ENCODE peak calls at places on chromosomes 4 and X, in six cellular contexts. T is CD8-positive, alpha-beta T cell; B is activated T-cell treated with anti-CD3 and anti-CD28 coated beads for 24 hours; A is retina; L is NT2/D1; I is T1000. X is an unnamed sample.

GRCh38 chrX:153609917-153610833 is 11.2 kb upstream of the CCNQ start:
- DNase-seq in T (peak), B (peak), A (peak), L (peak), I (no peak), X (peak)

GRCh38 chr4:42339935-42340406 is 57.3 kb upstream of the SHISA3 start:
- DNase-seq in T (no peak), B (no peak), A (peak), L (no peak), I (no peak), X (no peak)

GRCh38 chrX:70434914-70435586 is 9.6 kb upstream of the DLG3 start:
- DNase-seq in T (no peak), B (no peak), A (no peak), L (no peak), I (peak), X (no peak)

GRCh38 chr4:6324999-6325790 is 55.5 kb downstream of the WFS1 start:
- DNase-seq in T (no peak), B (no peak), A (peak), L (no peak), I (no peak), X (peak)

GRCh38 chr4:177583000-177583399 is 140.8 kb upstream of the AGA start:
- DNase-seq in T (no peak), B (no peak), A (no peak), L (no peak), I (no peak), X (no peak)

GRCh38 chrX:104502460-104502859 is 63.5 kb upstream of the IL1RAPL2 start:
- DNase-seq in T (no peak), B (no peak), A (no peak), L (no peak), I (no peak), X (no peak)

GRCh38 chr4:156968479-156968984 is 3.1 kb downstream of the PDGFC start:
- DNase-seq in T (no peak), B (no peak), A (peak), L (peak), I (peak), X (peak)

GRCh38 chr4:105909699-105910340 is 14.5 kb downstream of the NPNT start:
- DNase-seq in T (no peak), B (no peak), A (no peak), L (no peak), I (no peak), X (no peak)

GRCh38 chr4:2060578-2061207 is 1.6 kb downstream of the NAT8L start:
- DNase-seq in T (no peak), B (no peak), A (peak), L (no peak), I (no peak), X (no peak)

GRCh38 chr4:54077812-54078211 is 13.4 kb upstream of the CHIC2 start:
- DNase-seq in T (no peak), B (no peak), A (no peak), L (no peak), I (no peak), X (no peak)

GRCh38 chr4:109011241-109012031 is 248.6 kb upstream of the ETNPPL start:
- DNase-seq in T (no peak), B (no peak), A (no peak), L (no peak), I (no peak), X (no peak)

GRCh38 chr4:79576480-79576803 is 168.4 kb upstream of the GK2 start:
- DNase-seq in T (no peak), B (no peak), A (no peak), L (no peak), I (no peak), X (peak)

GRCh38 chr4:78293348-78293747 is 236.2 kb downstream of the FRAS1 start:
- DNase-seq in T (no peak), B (no peak), A (no peak), L (no peak), I (no peak), X (no peak)

X was measured in HAP-1.